ENCODE peak calls at places on chromosomes 6 and 20, in eight cellular contexts. U is fibroblast of mammary gland; F is astrocyte of the spinal cord; R is GM04504; V is A549; W is SW480; I is AG10803; J is activated naive CD4-positive, alpha-beta T cell treated with Interleukin-2 at 50 U/mL for 16 hours. P is an unnamed sample.

GRCh38 chr20:62860924-62861691 is 514 bp downstream of the TCFL5 start:
- DNase-seq in F (no peak), U (no peak), R (no peak), I (peak), V (no peak), W (no peak), J (peak), P (no peak)

GRCh38 chr6:143195349-143195845 is 134.7 kb downstream of the AIG1 start:
- DNase-seq in I (no peak), V (no peak), R (no peak), W (no peak), U (no peak), J (no peak), F (no peak), P (no peak)

GRCh38 chr6:3011592-3011991 is 11.9 kb downstream of the NQO2 start:
- DNase-seq in F (no peak), J (no peak), W (no peak), V (no peak), R (no peak), I (no peak), U (no peak), P (no peak)

GRCh38 chr20:12762725-12763124 is 246.0 kb upstream of the SPTLC3 start:
- DNase-seq in V (no peak), I (no peak), J (no peak), W (no peak), U (no peak), R (no peak), F (no peak), P (peak)

GRCh38 chr6:28589234-28589951 is 63.7 kb downstream of the GPX5 start:
- DNase-seq in V (peak), W (peak), I (peak), J (peak), U (peak), R (peak), F (peak), P (peak)

GRCh38 chr6:24935753-24936152 is at the start of gene RIPOR2:
- DNase-seq in U (no peak), I (no peak), R (no peak), W (no peak), V (no peak), F (no peak), J (peak), P (no peak)

GRCh38 chr6:110041149-110041548 is 63.0 kb downstream of the GPR6 start:
- DNase-seq in F (no peak), W (no peak), I (no peak), J (no peak), U (no peak), R (no peak), V (no peak), P (no peak)

GRCh38 chr6:39445667-39446066 is 123.2 kb upstream of the KCNK16 start:
- DNase-seq in U (no peak), F (no peak), J (no peak), I (no peak), R (no peak), W (no peak), V (no peak), P (no peak)

GRCh38 chr6:41531591-41532582 is 14.3 kb upstream of the FOXP4 start:
- DNase-seq in J (peak), U (peak), V (no peak), R (peak), I (peak), F (peak), W (peak), P (no peak)

GRCh38 chr6:90284236-90284744 is 12.4 kb downstream of the BACH2 start:
- DNase-seq in F (peak), J (peak), R (peak), U (peak), W (peak), I (peak), V (peak), P (no peak)

GRCh38 chr20:37239026-37239451 is 22.6 kb downstream of the GHRH start:
- DNase-seq in J (no peak), F (peak), I (peak), R (no peak), W (no peak), U (peak), V (no peak), P (no peak)

GRCh38 chr6:168152306-168152963 is 73.4 kb upstream of the FRMD1 start:
- DNase-seq in W (no peak), F (no peak), R (peak), J (no peak), V (no peak), I (peak), U (no peak), P (no peak)

GRCh38 chr20:22838001-22838400 is 197.1 kb upstream of the SSTR4 start:
- DNase-seq in U (no peak), R (no peak), W (no peak), F (no peak), I (no peak), J (no peak), V (no peak), P (no peak)

GRCh38 chr6:93164781-93165180 is 254.6 kb downstream of the EPHA7 start:
- DNase-seq in F (peak), R (no peak), I (no peak), V (no peak), U (no peak), J (no peak), W (peak), P (no peak)

GRCh38 chr6:129936329-129937165 is 75.4 kb upstream of the TMEM244 start:
- DNase-seq in U (peak), J (peak), F (peak), R (peak), I (peak), W (peak), V (peak), P (no peak)

GRCh38 chr20:41095110-41095969 is 42.0 kb upstream of the PLCG1 start:
- DNase-seq in J (peak), R (peak), F (peak), W (peak), I (peak), U (peak), V (peak), P (peak)

GRCh38 chr6:54958446-54958845 is 111.9 kb downstream of the FAM83B start:
- DNase-seq in J (no peak), R (no peak), I (no peak), U (no peak), W (no peak), V (no peak), F (no peak), P (no peak)

GRCh38 chr6:113654396-113654795 is 202.7 kb upstream of the MARCKS start:
- DNase-seq in R (no peak), V (peak), U (peak), W (peak), J (no peak), F (peak), I (peak), P (no peak)

GRCh38 chr6:152170702-152171667 is 363.5 kb downstream of the ESR1 start:
- DNase-seq in V (no peak), W (no peak), F (peak), I (no peak), U (no peak), R (no peak), J (peak), P (peak)

GRCh38 chr6:2614842-2615241 is 135.9 kb downstream of the MYLK4 start:
- DNase-seq in I (no peak), W (no peak), R (no peak), V (no peak), F (no peak), J (no peak), U (no peak), P (no peak)

GRCh38 chr6:165308926-165309731 is at the start of gene C6orf118:
- DNase-seq in I (peak), U (peak), V (peak), R (no peak), J (no peak), W (peak), F (peak), P (no peak)

GRCh38 chr20:46308258-46309157 is at the start of gene CDH22:
- DNase-seq in W (peak), V (peak), F (no peak), R (no peak), J (peak), I (peak), U (peak), P (peak)

GRCh38 chr6:2744778-2745177 is 5.9 kb downstream of the MYLK4 start:
- DNase-seq in W (no peak), J (no peak), F (no peak), V (no peak), R (no peak), U (no peak), I (no peak), P (no peak)

GRCh38 chr20:38874460-38875169 is 51.6 kb upstream of the FAM83D start:
- DNase-seq in U (no peak), I (no peak), F (no peak), W (no peak), J (no peak), R (no peak), V (no peak), P (no peak)